ENCODE peak calls at places on chromosomes 4 and X, in four cellular contexts. V, F, Q and E are unnamed samples.

GRCh38 chrX:113422323-113422722 is 581.7 kb upstream of the AMOT start:
- DNase-seq in Q (no peak), F (no peak), V (no peak), E (no peak)

GRCh38 chrX:24014388-24015018 is 12.5 kb downstream of the KLHL15 start:
- DNase-seq in F (no peak), V (no peak), Q (peak), E (no peak)

GRCh38 chr4:23931489-23931830 is 41.6 kb upstream of the PPARGC1A start:
- DNase-seq in V (no peak), Q (no peak), F (no peak), E (no peak)

GRCh38 chr4:137664055-137664405 is 131.7 kb upstream of the PCDH18 start:
- DNase-seq in V (peak), Q (peak), F (peak), E (no peak)

GRCh38 chrX:44748014-44748413 is 95.8 kb upstream of the DUSP21 start:
- DNase-seq in F (peak), Q (no peak), V (peak), E (peak)

GRCh38 chr4:80646061-80646460 is 310.5 kb downstream of the CFAP299 start:
- DNase-seq in F (no peak), V (peak), Q (no peak), E (no peak)

GRCh38 chr4:97394653-97395052 is 748.6 kb downstream of the STPG2 start:
- DNase-seq in F (peak), Q (no peak), V (no peak), E (no peak)

GRCh38 chr4:152929888-152930287 is 6.2 kb upstream of the FHDC1 start:
- DNase-seq in F (no peak), Q (no peak), V (no peak), E (no peak)

GRCh38 chr4:31647776-31648175 is 927.6 kb downstream of the PCDH7 start:
- DNase-seq in F (no peak), V (no peak), Q (no peak), E (no peak)

GRCh38 chrX:134694333-134694925 is 36.2 kb upstream of the PLAC1 start:
- DNase-seq in F (no peak), Q (no peak), V (no peak), E (no peak)

GRCh38 chr4:26084414-26084813 is 170.4 kb downstream of the SMIM20 start:
- DNase-seq in Q (no peak), V (no peak), F (no peak), E (no peak)
- TF ChIP-seq CTCF in Q (no peak), V (no peak), F (no peak), E (no peak)

DNA sequence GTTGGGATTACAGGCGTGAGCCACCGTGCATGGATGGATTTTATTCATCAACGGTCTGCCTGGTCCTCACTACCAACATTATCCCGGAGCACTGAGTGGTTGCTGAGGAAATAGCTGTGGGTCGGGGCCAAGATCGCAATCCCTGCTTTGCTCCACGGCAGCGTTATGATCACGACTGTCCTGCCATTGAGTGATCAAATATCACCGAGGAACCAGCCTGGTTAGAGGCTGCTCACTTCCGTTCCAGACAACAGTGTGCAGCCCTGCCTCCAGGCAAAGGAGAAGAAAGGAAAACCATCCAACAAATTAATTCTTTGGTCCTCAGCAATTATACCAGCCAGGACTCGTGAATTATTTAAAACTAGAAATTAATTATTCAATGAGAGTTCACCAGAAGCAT is 70.6 kb upstream of the TBL1X start:
- DNase-seq in Q (no peak), V (no peak), F (no peak), E (no peak)
- TF ChIP-seq CTCF in Q (no peak), V (no peak), F (no peak), E (no peak)

GRCh38 chr4:8267077-8267476 is 2.5 kb upstream of the HTRA3 start:
- DNase-seq in V (peak), Q (peak), F (peak), E (no peak)
- TF ChIP-seq CTCF in V (peak), Q (peak), F (peak), E (peak)

GRCh38 chr4:154045086-154045485 is 256.2 kb upstream of the SFRP2 start:
- DNase-seq in V (peak), F (no peak), Q (no peak), E (no peak)

GRCh38 chr4:154044118-154044517 is 255.2 kb upstream of the SFRP2 start:
- DNase-seq in Q (no peak), V (peak), F (no peak), E (no peak)

DNA sequence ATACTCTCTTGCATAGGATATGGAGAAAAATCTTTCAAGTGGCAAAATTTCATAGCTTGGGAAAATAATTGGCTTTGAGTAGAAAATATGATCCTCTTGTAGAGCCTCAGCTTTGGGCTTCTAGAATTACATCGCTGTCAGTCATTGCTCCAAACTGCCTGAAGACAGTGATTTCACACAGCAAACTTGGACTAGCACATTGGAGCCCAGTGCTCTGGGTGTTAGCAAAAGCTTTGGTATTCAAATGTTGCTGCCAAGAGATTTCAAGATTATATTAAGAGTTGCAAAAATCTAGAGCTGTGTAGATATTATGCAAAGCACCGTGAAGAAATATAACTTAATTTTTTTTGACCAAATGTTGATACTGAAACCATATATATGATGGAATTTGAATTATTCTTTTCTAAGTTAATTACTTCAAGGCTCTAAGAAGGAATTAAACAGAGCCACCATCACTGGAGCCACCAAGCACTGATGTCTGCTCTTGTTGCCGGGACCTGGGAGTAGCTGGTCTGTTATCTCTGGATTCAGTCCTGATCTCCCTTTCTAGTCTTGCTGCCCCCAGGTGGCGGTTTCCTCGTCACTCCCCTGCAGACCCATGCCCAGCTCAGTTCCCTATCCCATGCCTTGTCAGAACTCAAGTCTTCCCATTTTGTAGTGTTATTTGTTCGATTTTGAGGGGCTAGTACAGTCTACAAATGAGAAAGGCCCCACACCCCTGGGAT is 260.7 kb upstream of the SFRP2 start:
- DNase-seq in F (no peak), V (peak), Q (no peak), E (no peak)
- TF ChIP-seq CTCF in F (no peak), V (peak), Q (no peak), E (peak)

GRCh38 chrX:150627957-150628356 is 59.5 kb downstream of the MTM1 start:
- DNase-seq in Q (no peak), V (no peak), F (no peak), E (no peak)

GRCh38 chrX:150625875-150626274 is 57.5 kb downstream of the MTM1 start:
- DNase-seq in Q (no peak), V (no peak), F (no peak), E (no peak)

GRCh38 chrX:150625107-150625506 is 56.7 kb downstream of the MTM1 start:
- DNase-seq in F (no peak), V (no peak), Q (no peak), E (no peak)

GRCh38 chrX:150621652-150622051 is 53.2 kb downstream of the MTM1 start:
- DNase-seq in F (no peak), Q (no peak), V (no peak), E (no peak)

GRCh38 chrX:150623583-150623982 is 55.2 kb downstream of the MTM1 start:
- DNase-seq in F (no peak), V (no peak), Q (no peak), E (no peak)
- TF ChIP-seq CTCF in F (no peak), V (no peak), Q (no peak), E (no peak)

GRCh38 chrX:78092296-78092695 is 11.8 kb upstream of the PGK1 start:
- DNase-seq in F (peak), Q (peak), V (peak), E (no peak)
- TF ChIP-seq CTCF in F (peak), Q (peak), V (peak), E (no peak)

DNA sequence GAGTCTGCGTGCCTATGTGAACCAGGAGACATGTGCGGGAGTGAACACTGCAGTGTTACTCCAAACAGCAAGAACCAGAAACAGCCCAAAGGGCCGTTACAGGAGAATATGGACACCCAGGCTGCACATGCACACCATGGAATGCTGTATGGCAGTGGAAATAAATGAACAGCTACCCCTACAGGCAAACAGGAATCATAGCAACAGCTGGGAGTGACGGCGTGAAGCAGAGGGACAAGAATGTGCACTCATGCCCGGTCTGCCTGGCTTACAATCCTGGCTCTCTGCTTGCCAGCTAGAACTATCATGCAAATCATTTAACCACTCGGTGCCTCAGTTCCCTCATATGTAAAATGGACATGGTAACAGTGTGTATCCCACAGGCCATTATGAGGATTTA is 16.6 kb downstream of the GPKOW start:
- DNase-seq in V (peak), Q (peak), F (peak), E (no peak)
- TF ChIP-seq CTCF in V (peak), Q (peak), F (peak), E (peak)

GRCh38 chr4:186030795-186031194 is 38.2 kb upstream of the TLR3 start:
- DNase-seq in V (no peak), F (no peak), Q (no peak), E (no peak)

GRCh38 chr4:186027405-186027804 is 41.6 kb upstream of the TLR3 start:
- DNase-seq in Q (no peak), V (no peak), F (no peak), E (no peak)

GRCh38 chr4:186033027-186033426 is 35.9 kb upstream of the TLR3 start:
- DNase-seq in Q (no peak), V (no peak), F (no peak), E (no peak)

GRCh38 chr4:186029731-186030421 is 39.1 kb upstream of the TLR3 start:
- DNase-seq in Q (peak), F (peak), V (peak), E (no peak)

DNA sequence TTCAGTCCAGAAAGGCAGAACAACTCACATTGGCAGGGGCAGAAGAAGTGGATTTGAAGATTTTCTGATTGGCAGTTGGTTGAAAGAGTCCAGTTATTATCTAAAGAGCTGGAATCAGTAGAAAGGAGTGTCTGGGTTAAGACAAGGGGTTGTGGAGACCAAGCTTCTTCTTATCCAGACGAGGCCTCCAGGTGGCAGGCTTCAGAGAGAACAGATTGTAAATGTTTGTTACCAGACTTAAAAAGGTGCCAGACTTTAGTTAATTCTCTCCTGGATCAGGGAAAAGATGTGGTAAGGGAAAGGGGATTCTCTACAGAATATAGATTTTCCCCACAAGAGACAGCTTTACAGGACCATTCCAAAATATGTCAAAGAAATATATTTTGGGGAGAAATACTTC is 36.7 kb upstream of the TLR3 start:
- DNase-seq in V (no peak), F (no peak), Q (no peak), E (no peak)
- TF ChIP-seq CTCF in V (no peak), F (peak), Q (no peak), E (peak)